ENCODE peak calls at places on chromosomes 2 and 18, in seven cellular contexts. N is dorsolateral prefrontal cortex, F is bronchial epithelial cell, D is AG09319, H is progenitor cell of endocrine pancreas, G is cardiac fibroblast, T is fibroblast of the aortic adventitia. V is an unnamed sample.

GRCh38 chr2:102114290-102114721 is 28.2 kb upstream of the IL1R1 start:
- DNase-seq in T (peak), G (peak), D (no peak), F (peak), N (no peak), H (no peak), V (peak)

GRCh38 chr18:40222736-40223135 is 1732.3 kb upstream of the PIK3C3 start:
- DNase-seq in H (no peak), D (no peak), N (no peak), G (peak), F (no peak), T (no peak), V (no peak)

GRCh38 chr18:26046419-26047077 is 43.9 kb downstream of the SS18 start:
- DNase-seq in N (no peak), D (no peak), G (no peak), F (no peak), T (no peak), H (no peak), V (no peak)

GRCh38 chr2:218960196-218961165 is 1.0 kb downstream of the CDK5R2 start:
- DNase-seq in F (no peak), T (no peak), D (no peak), G (no peak), H (no peak), N (no peak), V (no peak)

GRCh38 chr2:26576565-26577441 is 64.4 kb downstream of the CIB4 start:
- DNase-seq in N (no peak), H (no peak), T (no peak), G (no peak), D (no peak), F (peak), V (no peak)

GRCh38 chr2:113229795-113230194 is 48.9 kb downstream of the PAX8 start:
- DNase-seq in F (no peak), G (no peak), T (no peak), D (no peak), H (no peak), N (no peak), V (no peak)

GRCh38 chr18:79789901-79790885 is 7.5 kb upstream of the KCNG2 start:
- DNase-seq in G (no peak), H (no peak), F (no peak), N (no peak), D (no peak), T (no peak), V (no peak)

GRCh38 chr2:6231166-6231565 is 539.0 kb downstream of the SOX11 start:
- DNase-seq in F (no peak), N (no peak), G (no peak), D (no peak), T (no peak), H (no peak), V (no peak)

GRCh38 chr2:60283633-60284032 is 269.8 kb downstream of the BCL11A start:
- DNase-seq in F (no peak), G (no peak), H (no peak), D (no peak), T (no peak), N (no peak), V (no peak)

GRCh38 chr2:195586062-195586713 is 70.8 kb upstream of the SLC39A10 start:
- DNase-seq in G (peak), H (no peak), F (no peak), D (no peak), N (no peak), T (no peak), V (no peak)

GRCh38 chr2:44843641-44844040 is 97.9 kb upstream of the SIX3 start:
- DNase-seq in T (no peak), D (no peak), F (no peak), H (no peak), N (no peak), G (no peak), V (no peak)

GRCh38 chr2:58466803-58467202 is 225.7 kb upstream of the FANCL start:
- DNase-seq in N (no peak), F (no peak), G (no peak), T (no peak), H (no peak), D (no peak), V (no peak)

GRCh38 chr2:191521608-191522208 is 156.2 kb upstream of the NABP1 start:
- DNase-seq in G (peak), H (no peak), D (no peak), T (peak), N (no peak), F (peak), V (no peak)

GRCh38 chr2:170514140-170514539 is 201.0 kb upstream of the SP5 start:
- DNase-seq in H (no peak), F (no peak), T (no peak), G (no peak), D (no peak), N (no peak), V (no peak)

GRCh38 chr2:237414056-237414661 is at the start of gene COL6A3:
- DNase-seq in G (peak), H (no peak), F (no peak), D (peak), T (peak), N (no peak), V (no peak)

GRCh38 chr2:227450921-227451654 is 20.9 kb upstream of the AGFG1 start:
- DNase-seq in H (no peak), D (no peak), N (no peak), G (peak), F (no peak), T (peak), V (no peak)

GRCh38 chr18:44564922-44565321 is 115.8 kb upstream of the SETBP1 start:
- DNase-seq in H (no peak), F (peak), G (peak), T (peak), D (peak), N (no peak), V (peak)

GRCh38 chr2:207279520-207279919 is 113.8 kb upstream of the KLF7 start:
- DNase-seq in G (no peak), T (no peak), D (no peak), H (no peak), N (no peak), F (no peak), V (no peak)

GRCh38 chr2:43648979-43649701 is 12.1 kb downstream of the PLEKHH2 start:
- DNase-seq in N (no peak), F (no peak), D (no peak), H (no peak), T (peak), G (peak), V (peak)

GRCh38 chr2:226891780-226892590 is 56.1 kb downstream of the RHBDD1 start:
- DNase-seq in T (peak), F (peak), G (peak), D (peak), N (no peak), H (no peak), V (peak)

GRCh38 chr2:86274918-86275275 is 62.5 kb downstream of the REEP1 start:
- DNase-seq in H (no peak), N (no peak), T (peak), G (peak), F (no peak), D (no peak), V (no peak)

GRCh38 chr2:109279243-109279860 is 150.3 kb downstream of the SH3RF3 start:
- DNase-seq in F (no peak), T (no peak), H (no peak), G (peak), N (no peak), D (no peak), V (no peak)

GRCh38 chr2:67790622-67791021 is 272.2 kb downstream of the C1D start:
- DNase-seq in N (no peak), T (peak), F (peak), G (peak), H (no peak), D (no peak), V (no peak)

GRCh38 chr2:12440731-12441130 is 276.0 kb upstream of the TRIB2 start:
- DNase-seq in H (no peak), D (no peak), N (no peak), T (no peak), F (no peak), G (no peak), V (no peak)

GRCh38 chr2:153808675-153809074 is 63.0 kb upstream of the GALNT13 start:
- DNase-seq in G (no peak), H (no peak), N (no peak), D (no peak), F (no peak), T (no peak), V (peak)

GRCh38 chr2:133817680-133818566 is 249.7 kb upstream of the NCKAP5 start:
- DNase-seq in G (peak), F (peak), D (peak), T (peak), H (no peak), N (no peak), V (peak)

GRCh38 chr18:79588131-79588635 is 91.4 kb upstream of the CTDP1 start:
- DNase-seq in T (no peak), N (peak), G (no peak), H (no peak), D (no peak), F (no peak), V (no peak)

GRCh38 chr18:3212636-3213035 is 7.1 kb downstream of the MYOM1 start:
- DNase-seq in G (no peak), N (no peak), T (no peak), F (no peak), D (no peak), H (no peak), V (no peak)

GRCh38 chr2:232898592-232899541 is 28.8 kb downstream of the SNORC start:
- DNase-seq in F (no peak), D (no peak), T (peak), H (no peak), G (peak), N (no peak), V (no peak)

GRCh38 chr18:67104700-67105284 is 411.7 kb downstream of the DSEL start:
- DNase-seq in H (peak), G (peak), D (peak), F (peak), N (peak), T (peak), V (no peak)

GRCh38 chr18:67109535-67109934 is 407.0 kb downstream of the DSEL start:
- DNase-seq in N (no peak), F (no peak), H (no peak), T (no peak), D (no peak), G (no peak), V (no peak)

GRCh38 chr18:67108894-67109293 is 407.6 kb downstream of the DSEL start:
- DNase-seq in N (no peak), F (no peak), H (no peak), T (no peak), G (no peak), D (no peak), V (no peak)
- TF ChIP-seq CTCF in N (no peak), F (no peak), H (no peak), T (no peak), G (no peak), D (no peak), V (no peak)

GRCh38 chr2:70039366-70039765 is 47.9 kb upstream of the PCBP1 start:
- DNase-seq in H (no peak), T (no peak), F (no peak), D (no peak), G (no peak), N (no peak), V (no peak)

GRCh38 chr2:70035344-70035844 is 51.9 kb upstream of the PCBP1 start:
- DNase-seq in G (peak), H (no peak), N (no peak), T (peak), F (no peak), D (no peak), V (peak)

GRCh38 chr2:70041666-70042065 is 45.6 kb upstream of the PCBP1 start:
- DNase-seq in G (no peak), N (no peak), F (peak), T (peak), H (no peak), D (no peak), V (no peak)

GRCh38 chr2:70042246-70042645 is 45.0 kb upstream of the PCBP1 start:
- DNase-seq in H (no peak), N (no peak), T (no peak), G (no peak), D (no peak), F (no peak), V (no peak)

GRCh38 chr2:70036290-70036689 is 51.0 kb upstream of the PCBP1 start:
- DNase-seq in G (no peak), D (no peak), F (no peak), H (no peak), N (no peak), T (no peak), V (no peak)
- TF ChIP-seq CTCF in G (no peak), D (no peak), F (no peak), H (no peak), N (no peak), T (no peak), V (no peak)

DNA sequence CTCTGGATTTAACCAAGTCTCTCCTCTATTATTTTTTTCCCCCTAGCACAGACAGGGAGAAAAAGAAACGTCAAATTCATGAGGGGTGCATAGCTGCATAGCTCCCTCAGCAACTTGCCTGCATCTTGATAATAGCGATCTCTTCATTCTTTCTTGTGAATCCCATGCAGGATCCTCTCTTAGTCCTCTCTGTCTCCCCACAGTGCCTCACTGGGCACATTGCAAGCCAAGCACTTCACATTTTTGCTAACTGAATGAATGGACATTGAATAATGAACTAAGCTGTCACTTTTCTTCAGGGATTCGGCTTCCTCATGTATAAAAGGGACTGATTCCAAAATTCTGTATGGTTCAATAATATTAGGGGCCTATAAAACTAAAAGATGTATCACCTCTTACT is 2.9 kb upstream of the EPB41L3 start:
- DNase-seq in F (peak), G (peak), N (peak), T (peak), H (no peak), D (peak), V (no peak)
- TF ChIP-seq CTCF in F (no peak), G (peak), N (peak), T (peak), H (peak), D (peak), V (peak)

GRCh38 chr2:122167561-122167960 is 412.1 kb downstream of the TSN start:
- DNase-seq in H (no peak), F (no peak), N (no peak), D (no peak), T (no peak), G (no peak), V (no peak)

GRCh38 chr2:122164964-122165363 is 409.5 kb downstream of the TSN start:
- DNase-seq in N (no peak), D (no peak), H (no peak), F (no peak), T (no peak), G (no peak), V (no peak)

GRCh38 chr2:122172812-122173211 is 417.4 kb downstream of the TSN start:
- DNase-seq in D (no peak), H (no peak), G (no peak), N (no peak), T (no peak), F (no peak), V (no peak)

GRCh38 chr2:122166820-122167219 is 411.4 kb downstream of the TSN start:
- DNase-seq in N (peak), F (no peak), D (no peak), T (no peak), G (no peak), H (no peak), V (no peak)

GRCh38 chr2:122168799-122169198 is 413.3 kb downstream of the TSN start:
- DNase-seq in G (no peak), D (no peak), T (no peak), H (no peak), F (no peak), N (no peak), V (no peak)
- TF ChIP-seq CTCF in G (peak), D (no peak), T (no peak), H (peak), F (no peak), N (no peak), V (no peak)

GRCh38 chr2:214075446-214075845 is 335.4 kb upstream of the VWC2L start:
- DNase-seq in N (no peak), F (no peak), H (no peak), T (peak), G (peak), D (no peak), V (no peak)

GRCh38 chr2:214076527-214076926 is 334.3 kb upstream of the VWC2L start:
- DNase-seq in T (no peak), H (no peak), D (no peak), F (no peak), G (no peak), N (no peak), V (no peak)

GRCh38 chr2:214077727-214078126 is 333.1 kb upstream of the VWC2L start:
- DNase-seq in H (no peak), N (no peak), F (no peak), T (peak), G (no peak), D (no peak), V (no peak)

DNA sequence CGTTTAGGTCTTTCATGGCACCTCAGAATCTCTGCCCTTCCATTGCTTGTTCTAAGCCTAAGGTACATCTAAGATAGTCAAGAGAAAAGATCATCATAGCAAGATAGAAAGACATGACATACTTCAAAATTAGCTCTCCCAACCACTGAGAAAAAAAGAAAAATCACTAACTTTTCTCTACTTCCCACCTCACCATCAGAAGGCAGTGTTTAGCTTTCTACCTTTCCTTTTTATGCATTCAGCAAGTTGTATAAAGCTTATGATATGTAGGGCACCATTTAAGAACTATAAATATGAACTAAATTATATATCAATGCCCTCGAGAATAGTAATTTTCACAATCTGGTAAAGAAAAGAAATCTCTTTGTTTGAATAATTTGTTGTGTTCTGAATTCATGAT is 331.8 kb upstream of the VWC2L start:
- DNase-seq in T (no peak), G (no peak), N (no peak), D (no peak), F (peak), H (no peak), V (no peak)
- TF ChIP-seq CTCF in T (no peak), G (no peak), N (peak), D (no peak), F (no peak), H (no peak), V (peak)

GRCh38 chr2:202184557-202184956 is 53.8 kb downstream of the SUMO1 start:
- DNase-seq in H (no peak), D (no peak), F (no peak), G (no peak), T (no peak), N (no peak), V (no peak)
- TF ChIP-seq CTCF in H (no peak), D (no peak), F (no peak), G (no peak), T (no peak), N (no peak), V (no peak)

GRCh38 chr18:73288813-73289212 is 421.0 kb upstream of the NETO1 start:
- DNase-seq in T (no peak), H (no peak), D (no peak), F (peak), N (no peak), G (no peak), V (no peak)

GRCh38 chr18:73283788-73284187 is 416.0 kb upstream of the NETO1 start:
- DNase-seq in G (peak), D (no peak), T (no peak), H (no peak), F (no peak), N (no peak), V (no peak)

GRCh38 chr18:73279499-73279898 is 411.7 kb upstream of the NETO1 start:
- DNase-seq in T (peak), N (no peak), G (no peak), H (no peak), F (no peak), D (no peak), V (no peak)

GRCh38 chr18:73283032-73283431 is 415.2 kb upstream of the NETO1 start:
- DNase-seq in T (no peak), H (no peak), G (no peak), F (peak), D (no peak), N (no peak), V (no peak)
- TF ChIP-seq CTCF in T (no peak), H (no peak), G (no peak), F (no peak), D (no peak), N (no peak), V (no peak)